ENCODE peak calls at places on chromosome 22, in six cellular contexts. Q is left lung; V is aorta; E is cardiac muscle cell; A is Peyer's patch; F is CD4-positive, alpha-beta T cell. W is an unnamed sample.

GRCh38 chr22:28911777-28912669 is 28.7 kb downstream of the ZNRF3 start:
- DNase-seq in Q (no peak), V (no peak), E (no peak), A (no peak), F (no peak), W (no peak)

GRCh38 chr22:48942698-48943566 is 884.7 kb downstream of the BRD1 start:
- DNase-seq in Q (no peak), V (no peak), E (no peak), A (no peak), F (no peak), W (no peak)

GRCh38 chr22:19709063-19709769 is 5.1 kb upstream of the SEPTIN5 start:
- DNase-seq in Q (no peak), V (peak; percentile 36), E (no peak), A (no peak), F (no peak), W (no peak)

GRCh38 chr22:36486619-36487384 is 5.4 kb upstream of the TXN2 start:
- DNase-seq in Q (no peak), V (no peak), E (peak; percentile 63), A (no peak), F (peak; percentile 56), W (peak; percentile 56)

GRCh38 chr22:31488988-31489617 is 539 bp downstream of the EIF4ENIF1 start:
- DNase-seq in Q (peak; percentile 40), V (peak; percentile 63), E (peak; percentile 74), A (peak; percentile 62), F (no peak), W (peak; percentile 21)

GRCh38 chr22:36926309-36926708 is 12.9 kb downstream of the CSF2RB start:
- DNase-seq in Q (no peak), V (no peak), E (no peak), A (no peak), F (no peak), W (no peak)

GRCh38 chr22:19870153-19871022 is 15.7 kb upstream of the GNB1L start:
- DNase-seq in Q (peak; percentile 29), V (peak; percentile 42), E (no peak), A (peak; percentile 45), F (no peak), W (peak; percentile 45)

GRCh38 chr22:47781024-47781423 is 1018.6 kb downstream of the TBC1D22A start:
- DNase-seq in Q (no peak), V (no peak), E (no peak), A (no peak), F (no peak), W (no peak)

GRCh38 chr22:36563001-36563400 is 34.0 kb upstream of the EIF3D start:
- DNase-seq in Q (no peak), V (no peak), E (no peak), A (no peak), F (no peak), W (no peak)

GRCh38 chr22:35324762-35325161 is 25.1 kb downstream of the TOM1 start:
- DNase-seq in Q (no peak), V (no peak), E (no peak), A (no peak), F (no peak), W (no peak)

GRCh38 chr22:40031766-40032470 is 37.2 kb downstream of the FAM83F start:
- DNase-seq in Q (no peak), V (no peak), E (no peak), A (peak; percentile 40), F (no peak), W (no peak)
- H3K27ac ChIP-seq in Q (no peak overlapping the region), V (no peak overlapping the region), E (no peak overlapping the region), A (no peak overlapping the region), F (no peak overlapping the region), W (no peak overlapping the region)

GRCh38 chr22:40046126-40046525 is 51.4 kb downstream of the FAM83F start:
- DNase-seq in Q (no peak), V (no peak), E (no peak), A (no peak), F (no peak), W (no peak)

GRCh38 chr22:40054486-40054885 is 59.7 kb downstream of the FAM83F start:
- DNase-seq in Q (no peak), V (no peak), E (no peak), A (no peak), F (no peak), W (no peak)

GRCh38 chr22:40051322-40051721 is 56.6 kb downstream of the FAM83F start:
- DNase-seq in Q (no peak), V (no peak), E (no peak), A (no peak), F (no peak), W (no peak)

GRCh38 chr22:40053460-40053859 is 58.7 kb downstream of the FAM83F start:
- DNase-seq in Q (no peak), V (no peak), E (no peak), A (no peak), F (no peak), W (no peak)

GRCh38 chr22:40050258-40050657 is 55.5 kb downstream of the FAM83F start:
- DNase-seq in Q (no peak), V (no peak), E (no peak), A (no peak), F (no peak), W (no peak)
- H3K27ac ChIP-seq in Q (no peak overlapping the region), V (no peak overlapping the region), E (no peak overlapping the region), A (no peak overlapping the region), F (no peak overlapping the region), W (no peak overlapping the region)

DNA sequence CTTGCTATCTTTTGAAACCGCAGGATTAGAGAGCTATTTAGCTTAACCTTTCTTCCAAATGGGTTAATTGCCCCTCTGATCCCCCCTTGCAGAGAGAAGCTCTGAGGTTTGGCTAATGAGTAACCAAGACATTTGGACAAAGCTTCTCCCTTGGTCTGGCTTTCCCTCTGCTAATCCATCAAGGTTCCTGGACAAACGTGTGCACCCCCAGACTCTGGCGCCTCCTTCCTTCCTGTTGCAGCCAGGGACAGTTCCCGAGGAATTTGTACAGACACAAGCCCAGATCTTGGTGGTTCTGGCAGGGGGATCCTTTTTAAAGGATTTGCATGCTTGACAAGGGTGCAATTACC is 1.6 kb downstream of the KIAA1671 start:
- DNase-seq in Q (no peak), V (no peak), E (no peak), A (no peak), F (no peak), W (no peak)
- H3K27ac ChIP-seq in Q (peak overlapping the region; percentile 81), V (no peak overlapping the region), E (peak overlapping the region; percentile 78), A (peak overlapping the region; percentile 73), F (no peak overlapping the region), W (peak overlapping the region; percentile 76)

GRCh38 chr22:17920992-17921650 is 103.2 kb downstream of the MICAL3 start:
- DNase-seq in Q (no peak), V (no peak), E (no peak), A (no peak), F (no peak), W (no peak)

GRCh38 chr22:17918840-17919239 is 105.5 kb downstream of the MICAL3 start:
- DNase-seq in Q (no peak), V (no peak), E (no peak), A (no peak), F (no peak), W (no peak)

GRCh38 chr22:17921871-17922821 is 102.2 kb downstream of the MICAL3 start:
- DNase-seq in Q (peak; percentile 43), V (no peak), E (peak; percentile 89), A (no peak), F (no peak), W (no peak)

GRCh38 chr22:17919276-17920144 is 104.9 kb downstream of the MICAL3 start:
- DNase-seq in Q (no peak), V (no peak), E (peak; percentile 24), A (no peak), F (no peak), W (no peak)

DNA sequence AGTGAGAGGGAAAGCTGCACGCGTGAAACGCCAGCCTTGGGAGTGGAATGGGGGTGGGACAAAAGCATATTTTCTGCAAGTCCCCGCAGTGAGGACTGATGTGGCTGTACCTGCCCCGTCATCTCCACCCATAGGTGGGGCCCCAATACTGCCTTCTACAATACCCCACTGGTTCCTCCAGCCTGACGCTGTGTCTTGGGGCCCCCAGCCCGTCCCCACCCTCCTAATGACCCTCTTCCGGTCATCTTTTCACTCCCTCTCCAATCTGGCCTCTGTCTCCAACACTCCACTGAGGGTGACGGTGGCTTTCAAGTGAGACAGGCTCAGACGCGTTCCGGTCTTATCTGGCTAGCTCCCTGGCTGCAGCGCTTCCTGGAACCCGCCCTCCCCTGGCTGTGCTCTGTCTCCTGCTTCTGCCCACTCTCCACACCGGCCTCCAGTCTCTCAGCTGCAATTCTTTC is 104.2 kb downstream of the MICAL3 start:
- DNase-seq in Q (peak; percentile 55), V (peak; percentile 61), E (peak; percentile 91), A (peak; percentile 68), F (no peak), W (no peak)
- H3K27ac ChIP-seq in Q (no peak overlapping the region), V (no peak overlapping the region), E (peak overlapping the region; percentile 94), A (no peak overlapping the region), F (no peak overlapping the region), W (no peak overlapping the region)

GRCh38 chr22:40975346-40975745 is 24.2 kb downstream of the RBX1 start:
- DNase-seq in Q (no peak), V (no peak), E (no peak), A (no peak), F (no peak), W (no peak)
- H3K27ac ChIP-seq in Q (no peak overlapping the region), V (no peak overlapping the region), E (no peak overlapping the region), A (no peak overlapping the region), F (no peak overlapping the region), W (no peak overlapping the region)

DNA sequence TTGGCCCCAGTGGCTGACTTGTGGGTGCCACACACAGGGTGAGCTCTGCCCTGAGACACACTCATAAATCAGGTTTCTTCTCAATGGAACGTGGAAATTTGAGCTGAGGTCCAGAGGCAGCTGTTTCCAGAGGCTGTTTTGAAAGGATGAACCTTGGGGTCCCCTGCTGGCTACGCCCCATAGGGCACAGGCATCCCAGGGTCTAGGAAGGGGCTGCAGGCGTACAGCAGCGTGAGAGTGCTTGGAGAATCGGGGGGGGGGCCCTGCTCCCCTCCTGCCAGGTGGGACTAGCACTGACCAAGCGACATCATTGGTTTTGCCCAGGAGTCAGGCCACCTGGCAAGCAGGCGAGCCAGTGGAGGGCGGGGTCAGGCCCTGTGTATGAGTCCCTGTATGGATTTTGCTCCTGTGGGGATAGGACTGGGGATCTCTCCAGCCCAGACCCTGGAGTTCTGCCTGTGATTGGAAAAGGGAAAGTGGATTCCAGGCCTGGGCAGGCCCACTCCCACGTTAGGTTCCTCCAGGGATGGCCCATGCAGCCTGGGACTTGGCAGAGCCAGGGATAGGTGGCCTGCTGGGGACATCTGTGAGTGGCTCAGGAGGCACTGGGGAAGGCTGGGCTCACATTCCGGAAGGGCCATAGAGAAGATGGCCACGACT is 61.0 kb downstream of the FBXO7 start:
- DNase-seq in Q (no peak), V (no peak), E (no peak), A (no peak), F (no peak), W (no peak)
- H3K27ac ChIP-seq in Q (no peak overlapping the region), V (no peak overlapping the region), E (no peak overlapping the region), A (no peak overlapping the region), F (no peak overlapping the region), W (no peak overlapping the region)

GRCh38 chr22:32996276-32996675 is 61.9 kb downstream of the SYN3 start:
- DNase-seq in Q (no peak), V (no peak), E (no peak), A (no peak), F (no peak), W (no peak)
- H3K27ac ChIP-seq in Q (peak overlapping the region; percentile 7), V (no peak overlapping the region), E (no peak overlapping the region), A (no peak overlapping the region), F (no peak overlapping the region), W (no peak overlapping the region)

DNA sequence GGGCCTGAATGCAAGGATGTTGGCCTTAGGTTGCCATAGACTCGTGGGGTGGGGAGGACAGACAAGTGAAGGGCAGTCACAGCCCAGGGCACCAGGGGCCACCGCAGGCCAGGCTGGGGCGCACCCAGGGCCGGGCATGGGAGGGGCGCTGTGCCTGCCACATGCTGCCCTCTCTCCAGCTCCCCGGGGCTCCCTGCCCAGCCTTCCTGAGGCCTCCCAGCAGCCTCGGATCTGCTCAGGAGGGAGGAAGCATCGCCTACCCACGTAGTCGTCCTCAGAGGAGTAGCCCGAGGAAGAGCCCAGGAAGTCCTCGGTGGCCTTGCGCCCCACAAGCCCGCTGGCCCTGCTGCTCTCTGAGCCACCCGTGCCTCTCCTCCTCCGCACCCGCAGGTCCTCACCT is 5.2 kb downstream of the SUN2 start:
- DNase-seq in Q (no peak), V (no peak), E (no peak), A (no peak), F (no peak), W (peak; percentile 13)
- H3K27ac ChIP-seq in Q (peak overlapping the region; percentile 93), V (no peak overlapping the region), E (no peak overlapping the region), A (peak overlapping the region; percentile 73), F (peak overlapping the region; percentile 81), W (no peak overlapping the region)